ENCODE peak calls at places on chromosomes 1 and 21, in four cellular contexts. A, T, R and O are unnamed samples.

GRCh38 chr1:6353948-6354658 is 39.5 kb downstream of the ACOT7 start:
- DNase-seq in A (no peak), T (no peak), R (no peak), O (no peak)

GRCh38 chr1:2545754-2546514 is 10.2 kb upstream of the TNFRSF14 start:
- DNase-seq in T (peak), A (peak), R (no peak), O (peak)

GRCh38 chr1:230230948-230231738 is 164.1 kb downstream of the GALNT2 start:
- DNase-seq in R (no peak), A (no peak), T (no peak), O (no peak)

GRCh38 chr1:11543392-11543791 is 64.4 kb downstream of the DISP3 start:
- DNase-seq in R (no peak), T (no peak), A (no peak), O (no peak)

GRCh38 chr21:37659874-37660273 is 256.4 kb downstream of the KCNJ6 start:
- DNase-seq in T (no peak), R (no peak), A (no peak), O (no peak)

GRCh38 chr1:209673631-209674417 is 1.4 kb upstream of the G0S2 start:
- DNase-seq in T (no peak), A (no peak), R (no peak), O (no peak)

GRCh38 chr1:184791199-184791935 is 36.7 kb upstream of the EDEM3 start:
- DNase-seq in T (no peak), R (no peak), A (no peak), O (no peak)

GRCh38 chr1:152869808-152870419 is 8.2 kb upstream of the SMCP start:
- DNase-seq in A (peak), T (peak), R (no peak), O (no peak)

GRCh38 chr1:178011101-178011828 is 41.4 kb upstream of the SEC16B start:
- DNase-seq in R (peak), T (no peak), A (no peak), O (no peak)

GRCh38 chr1:72483958-72484357 is 201.6 kb upstream of the NEGR1 start:
- DNase-seq in R (no peak), T (no peak), A (no peak), O (no peak)

GRCh38 chr1:209707308-209707707 is 2.7 kb downstream of the HSD11B1 start:
- DNase-seq in T (no peak), A (no peak), R (no peak), O (no peak)

GRCh38 chr21:44419679-44420078 is 35.6 kb upstream of the LRRC3 start:
- DNase-seq in A (no peak), T (no peak), R (no peak), O (no peak)

GRCh38 chr21:14533555-14534400 is 12.3 kb downstream of the SAMSN1 start:
- DNase-seq in R (peak), T (peak), A (no peak), O (peak)

GRCh38 chr1:206766251-206766856 is 4.2 kb upstream of the IL19 start:
- DNase-seq in T (peak), A (no peak), R (peak), O (peak)

GRCh38 chr1:38929476-38929875 is 12.2 kb downstream of the RHBDL2 start:
- DNase-seq in T (no peak), A (peak), R (no peak), O (no peak)

GRCh38 chr1:159005676-159006075 is 4.0 kb upstream of the IFI16 start:
- DNase-seq in A (peak), T (no peak), R (no peak), O (no peak)

GRCh38 chr1:48692235-48692634 is 84.5 kb downstream of the BEND5 start:
- DNase-seq in R (no peak), A (no peak), T (no peak), O (no peak)

GRCh38 chr1:53121319-53122172 is 20.9 kb downstream of the SLC1A7 start:
- DNase-seq in R (no peak), T (no peak), A (no peak), O (no peak)

GRCh38 chr1:229342305-229342901 is 444 bp downstream of the CCSAP start:
- DNase-seq in T (peak), A (peak), R (no peak), O (peak)

GRCh38 chr1:199226163-199226562 is 587.3 kb downstream of the PTPRC start:
- DNase-seq in R (no peak), A (no peak), T (no peak), O (no peak)

GRCh38 chr1:58515794-58516401 is 30.6 kb downstream of the OMA1 start:
- DNase-seq in T (peak), R (peak), A (no peak), O (peak)

GRCh38 chr1:194535369-194535768 is 1349.0 kb upstream of the B3GALT2 start:
- DNase-seq in A (no peak), T (no peak), R (no peak), O (no peak)

GRCh38 chr1:35876988-35877387 is 6.0 kb upstream of the AGO1 start:
- DNase-seq in T (no peak), R (no peak), A (peak), O (no peak)

GRCh38 chr21:31929548-31929947 is 56.7 kb downstream of the HUNK start:
- DNase-seq in R (no peak), T (no peak), A (no peak), O (no peak)

GRCh38 chr21:31459457-31459856 is 115.4 kb upstream of the TIAM1 start:
- DNase-seq in A (no peak), R (no peak), T (no peak), O (no peak)